ENCODE peak calls at places on chromosomes 11 and 22, in four cellular contexts. F is H1, Q is IMR-90, O is H9. B is an unnamed sample.

GRCh38 chr11:59437770-59438169 is 1.5 kb downstream of the OR5A1 start:
- DNase-seq in F (no peak), Q (no peak), O (peak), B (peak)

GRCh38 chr11:124832571-124832970 is 32.4 kb upstream of the MSANTD2 start:
- DNase-seq in F (no peak), Q (no peak), O (no peak), B (no peak)

GRCh38 chr11:36312593-36312990 is 16.5 kb downstream of the PRR5L start:
- DNase-seq in F (no peak), Q (peak), O (no peak), B (no peak)

GRCh38 chr22:37545703-37546435 is 14.4 kb upstream of the CDC42EP1 start:
- DNase-seq in F (peak), Q (peak), O (peak), B (peak)

GRCh38 chr11:439315-440064 is 2.3 kb downstream of the ANO9 start:
- DNase-seq in F (no peak), Q (no peak), O (no peak), B (no peak)

GRCh38 chr11:2825261-2825885 is 60.2 kb downstream of the CDKN1C start:
- DNase-seq in F (no peak), Q (peak), O (no peak), B (no peak)

GRCh38 chr11:93236741-93237675 is 39.2 kb upstream of the SLC36A4 start:
- DNase-seq in F (no peak), Q (peak), O (peak), B (peak)

GRCh38 chr11:72776844-72777754 is 16.7 kb downstream of the STARD10 start:
- DNase-seq in F (no peak), Q (no peak), O (no peak), B (peak)

GRCh38 chr11:65298131-65298535 is 16.5 kb upstream of the CDC42EP2 start:
- DNase-seq in F (no peak), Q (peak), O (no peak), B (no peak)

GRCh38 chr11:69700278-69701140 is 3.3 kb downstream of the FGF19 start:
- DNase-seq in F (peak), Q (peak), O (peak), B (peak)

GRCh38 chr22:20522828-20523117 is 15.4 kb downstream of the MED15 start:
- DNase-seq in F (no peak), Q (no peak), O (no peak), B (no peak)
- H3K4ac ChIP-seq in F (no peak), Q (no peak), O (no peak), B (no peak)

DNA sequence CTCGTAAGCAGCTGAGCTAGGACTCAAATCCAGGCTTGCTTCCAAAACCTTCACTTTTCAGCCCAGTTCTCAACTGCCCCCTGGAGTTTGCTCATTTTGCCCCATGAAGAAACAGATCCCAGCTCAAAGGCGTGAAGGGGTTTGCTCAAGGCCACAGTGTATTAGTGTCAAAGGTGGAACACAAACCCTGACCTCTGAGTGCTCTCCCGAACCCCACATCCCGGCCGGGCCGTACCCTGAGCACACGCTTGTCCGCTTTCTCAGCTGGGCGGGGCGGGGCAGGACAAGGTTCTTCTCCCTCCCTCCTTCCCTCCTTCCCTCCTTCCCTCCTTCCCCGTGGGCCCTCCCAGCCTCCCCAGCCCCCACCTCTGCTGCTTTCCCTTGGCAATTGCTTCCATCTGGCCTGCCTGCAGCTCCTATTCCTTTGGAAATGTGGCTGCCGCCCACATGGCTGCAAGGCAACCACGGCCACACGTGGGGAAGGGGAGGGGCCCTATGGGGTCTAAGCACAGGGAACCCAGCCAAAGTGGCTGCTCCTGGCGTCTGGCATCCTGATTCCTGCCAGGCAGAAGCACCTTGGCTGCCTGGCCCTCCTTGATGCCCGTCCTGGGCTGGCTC is 4.1 kb downstream of the ST3GAL4 start:
- DNase-seq in F (no peak), Q (peak), O (no peak), B (no peak)
- H3K56ac ChIP-seq in F (no peak), Q (no peak), O (no peak), B (no peak)

GRCh38 chr11:61007971-61008896 is 36.8 kb downstream of the CD6 start:
- DNase-seq in F (peak), Q (no peak), O (peak), B (peak)
- H3K4ac ChIP-seq in F (no peak), Q (no peak), O (no peak), B (no peak)

DNA sequence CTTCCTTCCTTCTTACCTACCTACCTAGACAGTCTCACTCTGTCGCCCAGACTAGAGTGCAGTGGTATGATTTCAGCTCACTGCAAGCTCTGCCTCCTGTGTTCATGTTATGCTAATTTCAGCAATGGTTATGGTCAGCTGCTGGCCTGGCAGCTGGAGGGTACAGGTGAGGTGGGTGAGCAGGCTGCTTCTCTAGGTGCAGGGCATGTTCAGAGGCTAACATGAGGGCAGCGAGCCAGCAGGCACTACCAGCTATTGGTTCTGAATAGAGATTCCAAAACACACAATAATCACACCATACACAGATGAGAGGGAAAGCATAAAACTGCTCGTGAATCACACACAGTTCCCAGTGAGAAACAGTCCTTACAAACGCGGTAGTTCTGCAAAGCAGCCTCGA is 48.7 kb upstream of the RFPL3 start:
- DNase-seq in F (peak), Q (no peak), O (no peak), B (no peak)
- H3K56ac ChIP-seq in F (no peak), Q (no peak), O (no peak), B (no peak)

GRCh38 chr22:27846248-27846760 is 44.7 kb upstream of the MN1 start:
- DNase-seq in F (peak), Q (no peak), O (no peak), B (no peak)

GRCh38 chr22:27845603-27846100 is 44.1 kb upstream of the MN1 start:
- DNase-seq in F (peak), Q (no peak), O (no peak), B (peak)

GRCh38 chr22:27843441-27843840 is 41.9 kb upstream of the MN1 start:
- DNase-seq in F (no peak), Q (no peak), O (no peak), B (no peak)

GRCh38 chr22:27844256-27844655 is 42.7 kb upstream of the MN1 start:
- DNase-seq in F (peak), Q (no peak), O (no peak), B (no peak)

GRCh38 chr22:27844656-27845602 is 43.4 kb upstream of the MN1 start:
- DNase-seq in F (peak), Q (no peak), O (no peak), B (peak)
- H3K4ac ChIP-seq in F (no peak), Q (no peak), O (no peak), B (no peak)

GRCh38 chr11:14520086-14520901 is at the start of gene PSMA1:
- DNase-seq in F (peak), Q (peak), O (peak), B (peak)

GRCh38 chr11:14520902-14521151 is 641 bp upstream of the PSMA1 start:
- DNase-seq in F (no peak), Q (no peak), O (no peak), B (no peak)

GRCh38 chr11:14518820-14519219 is 1.4 kb downstream of the PSMA1 start:
- DNase-seq in F (no peak), Q (no peak), O (no peak), B (no peak)

GRCh38 chr11:14522245-14522644 is 2.1 kb upstream of the PSMA1 start:
- DNase-seq in F (no peak), Q (no peak), O (no peak), B (no peak)

DNA sequence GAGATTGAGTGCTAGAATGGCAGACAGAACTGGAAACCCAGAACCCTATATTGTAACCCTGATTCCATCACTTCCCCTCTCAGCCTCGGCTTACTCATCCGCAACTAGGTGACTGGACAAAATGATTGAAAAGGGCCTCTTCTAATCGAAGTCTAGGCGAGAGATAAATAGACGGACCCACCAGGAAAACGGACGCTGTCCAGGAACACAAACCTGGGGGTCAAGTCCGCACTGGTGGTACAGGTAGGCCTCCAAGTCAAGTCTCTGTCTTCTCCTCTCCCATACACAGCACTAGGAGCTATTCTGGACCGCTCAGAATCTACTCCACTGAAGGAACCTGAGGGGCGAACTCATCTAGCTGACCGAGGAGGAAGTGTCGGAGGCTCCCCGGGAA is 497 bp downstream of the PSMA1 start:
- DNase-seq in F (no peak), Q (peak), O (no peak), B (no peak)
- H3K56ac ChIP-seq in F (no peak), Q (peak), O (no peak), B (peak)

GRCh38 chr22:40611606-40612005 is 24.9 kb downstream of the MRTFA start:
- DNase-seq in F (no peak), Q (no peak), O (no peak), B (no peak)
- H3K4ac ChIP-seq in F (no peak), Q (no peak), O (no peak), B (no peak)

GRCh38 chr11:117259417-117259816 is 26.9 kb downstream of the RNF214 start:
- DNase-seq in F (no peak), Q (peak), O (no peak), B (no peak)

GRCh38 chr11:117255966-117256365 is 23.5 kb downstream of the RNF214 start:
- DNase-seq in F (no peak), Q (no peak), O (no peak), B (no peak)

DNA sequence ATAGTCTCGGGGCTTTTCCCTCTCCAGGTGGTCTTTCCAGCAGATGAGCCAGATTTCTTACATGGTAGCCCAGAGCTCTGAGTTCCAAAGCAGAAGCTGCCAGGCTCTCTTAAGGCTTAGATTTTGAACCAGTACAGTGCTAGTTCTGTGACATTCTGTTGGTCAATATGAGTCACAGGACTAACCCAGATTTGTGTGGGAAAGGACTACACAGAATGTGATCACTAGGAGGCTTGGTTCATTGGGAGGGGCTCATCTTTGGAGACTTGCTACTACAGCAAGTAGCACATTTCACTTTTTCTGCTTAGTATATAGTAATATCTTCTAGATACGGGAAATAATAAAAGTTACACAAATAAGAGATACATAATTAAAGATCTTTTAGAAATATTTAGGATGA is 24.1 kb downstream of the RNF214 start:
- DNase-seq in F (no peak), Q (peak), O (no peak), B (no peak)
- H3K56ac ChIP-seq in F (no peak), Q (no peak), O (no peak), B (no peak)

B was measured in mesendoderm.